ENCODE peak calls at places on chromosomes 3 and 15, in ten cellular contexts. U is esophagus squamous epithelium, A is endodermal cell, C is RWPE1, J is IMR-90, M is astrocyte of the spinal cord, Y is psoas muscle, N is AG09309, I is AG04449, Q is MCF 10A. V is an unnamed sample.
A peak's percentile ranks its signal among the peaks of the same experiment; 100 is the strongest.

GRCh38 chr3:10935846-10936631 is 56.5 kb upstream of the SLC6A1 start:
- DNase-seq in Y (no peak), I (no peak), N (no peak), Q (no peak), C (no peak), M (no peak), A (no peak), J (no peak), U (no peak), V (no peak)

GRCh38 chr3:16468114-16469098 is 45.1 kb downstream of the RFTN1 start:
- DNase-seq in M (no peak), U (no peak), N (no peak), C (no peak), I (no peak), J (no peak), Y (no peak), Q (no peak), A (no peak), V (no peak)

GRCh38 chr15:40493089-40493840 is 22.5 kb downstream of the CHST14 start:
- DNase-seq in J (no peak), Y (no peak), Q (peak; percentile 46), A (no peak), C (peak; percentile 55), I (no peak), U (no peak), M (no peak), N (no peak), V (no peak)

GRCh38 chr3:74267583-74268184 is 346.8 kb downstream of the CNTN3 start:
- DNase-seq in M (peak; percentile 56), Q (peak; percentile 51), U (no peak), A (peak; percentile 77), Y (no peak), N (peak; percentile 24), C (peak; percentile 20), I (no peak), J (peak; percentile 63), V (peak; percentile 43)

GRCh38 chr3:128080323-128080898 is 28.2 kb downstream of the SEC61A1 start:
- DNase-seq in Y (no peak), I (peak; percentile 63), M (peak; percentile 84), U (no peak), J (peak; percentile 98), A (peak; percentile 12), C (peak; percentile 34), N (peak; percentile 59), Q (peak; percentile 54), V (peak; percentile 77)

GRCh38 chr3:109270779-109271178 is 45.5 kb downstream of the DPPA2 start:
- DNase-seq in I (no peak), Y (no peak), C (no peak), M (no peak), N (no peak), U (no peak), Q (no peak), J (no peak), A (no peak), V (no peak)

GRCh38 chr3:72738752-72739520 is 109.3 kb downstream of the SHQ1 start:
- DNase-seq in I (no peak), N (no peak), Q (peak; percentile 25), C (peak; percentile 57), A (peak; percentile 95), Y (peak; percentile 59), J (no peak), M (no peak), U (no peak), V (no peak)

GRCh38 chr3:186988806-186989205 is 58.5 kb downstream of the ST6GAL1 start:
- DNase-seq in J (no peak), U (no peak), M (no peak), N (no peak), Y (no peak), A (no peak), Q (no peak), C (no peak), I (no peak), V (no peak)

GRCh38 chr3:168047190-168047795 is 48.4 kb downstream of the GOLIM4 start:
- DNase-seq in N (peak; percentile 68), A (no peak), M (peak; percentile 89), C (peak; percentile 62), J (peak; percentile 87), U (no peak), I (no peak), Y (no peak), Q (peak; percentile 81), V (peak; percentile 86)

GRCh38 chr3:11072631-11073030 is 80.1 kb downstream of the SLC6A1 start:
- DNase-seq in I (no peak), J (no peak), Q (peak; percentile 13), N (no peak), M (no peak), U (no peak), Y (no peak), C (no peak), A (no peak), V (no peak)

GRCh38 chr3:173958805-173959204 is 561.3 kb downstream of the NLGN1 start:
- DNase-seq in N (no peak), A (no peak), Y (peak; percentile 42), M (no peak), C (no peak), Q (no peak), I (no peak), J (no peak), U (no peak), V (no peak)

GRCh38 chr3:64399205-64399800 is 174.0 kb upstream of the PRICKLE2 start:
- DNase-seq in C (peak; percentile 52), Y (no peak), J (peak; percentile 70), Q (peak; percentile 78), N (no peak), I (no peak), A (peak; percentile 78), U (no peak), M (peak; percentile 77), V (peak; percentile 57)

GRCh38 chr3:8886556-8886955 is 76.7 kb downstream of the RAD18 start:
- DNase-seq in Q (no peak), C (no peak), N (no peak), I (no peak), U (no peak), M (peak; percentile 49), A (no peak), J (peak; percentile 65), Y (no peak), V (no peak)

GRCh38 chr3:192038726-192039125 is 577.8 kb downstream of the PYDC2 start:
- DNase-seq in J (no peak), I (no peak), M (peak; percentile 53), Q (peak; percentile 59), C (peak; percentile 13), U (no peak), N (no peak), Y (no peak), A (no peak), V (no peak)

GRCh38 chr3:145983101-145983500 is 177.9 kb downstream of the PLOD2 start:
- DNase-seq in U (no peak), Q (peak; percentile 20), C (no peak), M (no peak), J (no peak), I (no peak), Y (no peak), N (no peak), A (no peak), V (no peak)
- TF ChIP-seq CTCF in U (no peak), Q (no peak), C (no peak), M (no peak), J (no peak), I (no peak), Y (no peak), N (no peak), A (no peak), V (no peak)

DNA sequence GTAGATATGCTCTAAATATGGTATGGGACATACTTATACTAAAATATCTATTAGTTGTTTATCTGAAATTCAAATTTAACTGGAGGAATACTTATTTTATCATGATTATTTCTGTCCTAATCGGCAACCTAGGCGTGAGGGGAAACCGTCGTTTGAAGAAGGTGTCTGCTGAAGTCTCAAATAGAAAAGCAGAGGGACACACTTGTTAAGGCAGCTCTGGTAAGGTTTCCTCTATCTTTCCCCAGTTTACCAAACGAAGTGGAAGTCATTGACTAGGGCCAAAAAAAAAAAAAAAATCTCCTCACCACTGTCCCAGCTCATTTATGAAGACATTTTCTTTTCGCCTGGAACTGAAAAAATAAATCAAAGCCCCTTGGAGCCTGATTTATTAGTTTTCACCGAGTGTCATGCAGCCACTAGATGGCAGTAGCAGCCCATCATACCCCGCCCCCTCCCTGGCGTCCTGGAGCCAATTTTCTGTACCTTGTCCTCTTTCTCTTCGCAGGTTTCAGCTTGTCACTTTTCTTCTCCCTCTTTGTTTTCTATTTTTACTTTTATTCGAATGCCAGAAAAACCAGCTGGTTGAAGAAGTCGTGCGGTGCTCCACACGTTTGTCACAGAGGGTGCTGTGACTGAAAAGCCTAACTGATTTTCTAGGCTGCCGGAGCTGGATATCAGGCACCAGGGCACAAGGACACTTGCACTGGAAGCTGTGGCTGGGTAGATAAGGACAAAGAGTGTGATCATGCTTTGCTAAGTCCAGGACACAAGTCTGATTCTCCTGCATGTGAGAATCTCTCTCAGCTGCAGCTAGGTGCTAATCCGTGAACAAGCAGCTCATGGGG is 238.7 kb downstream of the ZPLD1 start:
- DNase-seq in A (peak; percentile 91), M (peak; percentile 67), Y (peak; percentile 63), N (peak; percentile 2), U (no peak), I (no peak), Q (peak; percentile 61), C (peak; percentile 84), J (peak; percentile 21), V (peak; percentile 29)
- TF ChIP-seq CTCF in A (peak; percentile 96), M (peak; percentile 80), Y (peak; percentile 72), N (peak; percentile 87), U (peak; percentile 63), I (peak; percentile 75), Q (peak; percentile 87), C (peak; percentile 82), J (peak; percentile 75), V (peak; percentile 80)

DNA sequence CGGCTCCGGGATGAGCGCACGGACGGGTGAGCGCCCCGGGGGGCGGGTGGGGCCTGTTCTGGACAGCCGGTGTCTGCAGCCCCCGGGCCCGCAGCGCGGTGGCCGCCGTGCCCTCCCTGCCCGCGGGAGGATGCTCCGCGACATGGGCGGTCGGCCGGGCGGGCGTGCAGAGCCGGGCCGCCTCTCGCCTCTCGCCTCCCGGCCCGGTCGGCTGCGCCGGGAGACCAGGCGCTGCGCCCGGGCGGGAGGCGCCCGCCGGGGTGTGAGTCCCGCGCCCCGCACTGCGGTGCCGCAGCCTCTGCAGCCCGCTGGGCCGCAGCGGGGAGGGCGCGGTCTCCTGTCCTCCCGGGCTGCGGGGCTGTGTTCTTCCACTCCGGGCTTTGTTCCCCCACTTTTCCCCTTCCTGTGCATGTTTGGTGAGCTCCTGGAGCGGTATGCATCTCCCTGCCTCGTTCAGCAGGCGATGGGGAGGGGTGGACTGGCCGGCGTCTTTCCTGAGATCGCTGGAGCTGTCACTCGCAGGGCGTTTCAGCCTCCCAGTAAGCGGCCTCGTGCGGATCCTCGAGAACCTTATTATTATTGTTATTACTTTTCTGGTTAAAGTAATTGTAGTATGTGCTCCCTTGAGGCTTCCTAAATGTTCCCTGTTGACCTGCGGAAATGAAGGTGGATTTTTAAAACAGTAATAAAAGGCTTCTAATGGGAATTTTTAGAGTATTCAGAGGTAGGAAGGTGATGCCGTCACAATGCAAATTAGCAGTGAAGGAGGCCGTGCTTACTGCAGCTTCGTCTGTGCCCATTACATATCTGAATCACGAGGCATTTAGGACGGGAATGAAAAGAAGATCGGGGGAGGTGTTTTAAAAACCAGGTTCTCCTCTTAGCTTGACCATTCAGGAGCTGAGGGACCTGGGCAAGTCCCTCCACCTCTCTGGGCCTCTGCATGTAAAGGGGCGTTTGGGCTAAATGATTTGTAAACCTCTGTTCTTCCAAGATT is 588 bp downstream of the TMOD2 start:
- DNase-seq in J (peak; percentile 34), A (peak; percentile 76), I (no peak), C (peak; percentile 43), Q (no peak), M (peak; percentile 31), N (no peak), Y (peak; percentile 56), U (no peak), V (no peak)
- TF ChIP-seq CTCF in J (no peak), A (no peak), I (no peak), C (no peak), Q (no peak), M (no peak), N (no peak), Y (no peak), U (no peak), V (no peak)

GRCh38 chr15:93520206-93520605 is 431.2 kb upstream of the RGMA start:
- DNase-seq in M (no peak), N (no peak), Q (no peak), I (no peak), Y (peak; percentile 81), U (no peak), C (no peak), A (peak; percentile 78), J (no peak), V (no peak)
- TF ChIP-seq CTCF in M (no peak), N (no peak), Q (no peak), I (no peak), Y (peak; percentile 33), U (no peak), C (no peak), A (peak; percentile 20), J (no peak), V (no peak)